ENCODE peak calls at places on chromosomes 4 and X, in five cellular contexts. R is M059J; U is stimulated activated CD8-positive, alpha-beta memory T cell treated with anti-CD3 and anti-CD28 coated beads, Interleukin-7, amount 100 ng/mL, for 4 hours; Y is SW 1271; X is aorta. H is an unnamed sample.

GRCh38 chrX:56728752-56729151 is 291 bp upstream of the NBDY start:
- DNase-seq in R (peak; percentile 43), U (peak; percentile 24), Y (peak; percentile 0), X (no peak), H (no peak)

GRCh38 chr4:158159054-158159717 is 13.6 kb downstream of the GASK1B start:
- DNase-seq in R (peak; percentile 78), U (no peak), Y (no peak), X (no peak), H (no peak)

GRCh38 chr4:23747131-23747752 is 142.6 kb downstream of the PPARGC1A start:
- DNase-seq in R (no peak), U (no peak), Y (no peak), X (no peak), H (no peak)

GRCh38 chrX:15815779-15816452 is 25.6 kb downstream of the ZRSR2 start:
- DNase-seq in R (peak; percentile 18), U (no peak), Y (no peak), X (no peak), H (no peak)

GRCh38 chr4:15805583-15806517 is 27.7 kb downstream of the CD38 start:
- DNase-seq in R (peak; percentile 72), U (no peak), Y (peak; percentile 16), X (no peak), H (no peak)

GRCh38 chr4:106707776-106708603 is 328.1 kb downstream of the DKK2 start:
- DNase-seq in R (peak; percentile 66), U (no peak), Y (no peak), X (no peak), H (no peak)

GRCh38 chr4:20287246-20287645 is 35.5 kb downstream of the SLIT2 start:
- DNase-seq in R (no peak), U (no peak), Y (no peak), X (no peak), H (no peak)

GRCh38 chr4:181687116-181687515 is 556.1 kb upstream of the TENM3 start:
- DNase-seq in R (peak; percentile 30), U (no peak), Y (no peak), X (no peak), H (no peak)

GRCh38 chr4:98528882-98529281 is 129.5 kb downstream of the TSPAN5 start:
- DNase-seq in R (no peak), U (no peak), Y (no peak), X (no peak), H (no peak)

GRCh38 chrX:132094169-132094568 is 33.7 kb downstream of the FRMD7 start:
- DNase-seq in R (peak; percentile 34), U (no peak), Y (no peak), X (no peak), H (no peak)

GRCh38 chr4:119103263-119103662 is 32.4 kb upstream of the MYOZ2 start:
- DNase-seq in R (peak; percentile 94), U (no peak), Y (peak; percentile 87), X (peak; percentile 83), H (no peak)

H was measured in sciatic nerve.